ENCODE peak calls at places on chromosomes 11 and 22, in seven cellular contexts. One of them, this sample, is unnamed.

GRCh38 chr11:47393163-47394049 is 15.0 kb upstream of the SLC39A13 start:
- DNase-seq in endothelial cell: no peak
- DNase-seq in fibroblast of pulmonary artery: peak
- DNase-seq in osteocyte: no peak
- DNase-seq in brain microvascular endothelial cell: peak
- DNase-seq in K562: peak
- DNase-seq in OCI-LY7: no peak
- DNase-seq in this sample: no peak

GRCh38 chr11:35641206-35641885 is 21.2 kb upstream of the TRIM44 start:
- DNase-seq in endothelial cell: no peak
- DNase-seq in fibroblast of pulmonary artery: peak
- DNase-seq in osteocyte: no peak
- DNase-seq in brain microvascular endothelial cell: no peak
- DNase-seq in K562: no peak
- DNase-seq in OCI-LY7: no peak
- DNase-seq in this sample: no peak

GRCh38 chr11:114366331-114367243 is 33.7 kb downstream of the C11orf71 start:
- DNase-seq in endothelial cell: no peak
- DNase-seq in fibroblast of pulmonary artery: peak
- DNase-seq in osteocyte: no peak
- DNase-seq in brain microvascular endothelial cell: peak
- DNase-seq in K562: no peak
- DNase-seq in OCI-LY7: no peak
- DNase-seq in this sample: no peak

GRCh38 chr22:44648821-44649566 is 53.0 kb upstream of the PRR5 start:
- DNase-seq in endothelial cell: no peak
- DNase-seq in fibroblast of pulmonary artery: peak
- DNase-seq in osteocyte: no peak
- DNase-seq in brain microvascular endothelial cell: peak
- DNase-seq in K562: no peak
- DNase-seq in OCI-LY7: no peak
- DNase-seq in this sample: peak

GRCh38 chr22:23457586-23457985 is 122.5 kb downstream of the IGLL1 start:
- DNase-seq in endothelial cell: no peak
- DNase-seq in fibroblast of pulmonary artery: no peak
- DNase-seq in osteocyte: no peak
- DNase-seq in brain microvascular endothelial cell: no peak
- DNase-seq in K562: peak
- DNase-seq in OCI-LY7: no peak
- DNase-seq in this sample: no peak

GRCh38 chr11:22347857-22348496 is 9.8 kb downstream of the SLC17A6 start:
- DNase-seq in endothelial cell: no peak
- DNase-seq in fibroblast of pulmonary artery: no peak
- DNase-seq in osteocyte: no peak
- DNase-seq in brain microvascular endothelial cell: no peak
- DNase-seq in K562: no peak
- DNase-seq in OCI-LY7: no peak
- DNase-seq in this sample: no peak

GRCh38 chr11:96524475-96524874 is 134.7 kb downstream of the JRKL start:
- DNase-seq in endothelial cell: no peak
- DNase-seq in fibroblast of pulmonary artery: peak
- DNase-seq in osteocyte: no peak
- DNase-seq in brain microvascular endothelial cell: peak
- DNase-seq in K562: no peak
- DNase-seq in OCI-LY7: no peak
- DNase-seq in this sample: no peak

GRCh38 chr22:27918351-27919221 is 470 bp downstream of the PITPNB start:
- DNase-seq in endothelial cell: peak
- DNase-seq in fibroblast of pulmonary artery: peak
- DNase-seq in osteocyte: peak
- DNase-seq in brain microvascular endothelial cell: peak
- DNase-seq in K562: peak
- DNase-seq in OCI-LY7: peak
- DNase-seq in this sample: no peak

GRCh38 chr11:70471254-70471653 is 72.9 kb downstream of the CTTN start:
- DNase-seq in endothelial cell: peak
- DNase-seq in fibroblast of pulmonary artery: peak
- DNase-seq in osteocyte: no peak
- DNase-seq in brain microvascular endothelial cell: peak
- DNase-seq in K562: peak
- DNase-seq in OCI-LY7: peak
- DNase-seq in this sample: no peak

GRCh38 chr11:88421530-88421929 is 84.0 kb upstream of the CTSC start:
- DNase-seq in endothelial cell: no peak
- DNase-seq in fibroblast of pulmonary artery: peak
- DNase-seq in osteocyte: no peak
- DNase-seq in brain microvascular endothelial cell: peak
- DNase-seq in K562: peak
- DNase-seq in OCI-LY7: no peak
- DNase-seq in this sample: no peak

GRCh38 chr11:133052537-133052936 is 479.8 kb downstream of the OPCML start:
- DNase-seq in endothelial cell: no peak
- DNase-seq in fibroblast of pulmonary artery: no peak
- DNase-seq in osteocyte: no peak
- DNase-seq in brain microvascular endothelial cell: no peak
- DNase-seq in K562: no peak
- DNase-seq in OCI-LY7: no peak
- DNase-seq in this sample: no peak

GRCh38 chr11:128759597-128759996 is 65.7 kb downstream of the FLI1 start:
- DNase-seq in endothelial cell: no peak
- DNase-seq in fibroblast of pulmonary artery: peak
- DNase-seq in osteocyte: no peak
- DNase-seq in brain microvascular endothelial cell: peak
- DNase-seq in K562: no peak
- DNase-seq in OCI-LY7: no peak
- DNase-seq in this sample: no peak

GRCh38 chr11:75145972-75146519 is 4.9 kb upstream of the SLCO2B1 start:
- DNase-seq in endothelial cell: no peak
- DNase-seq in fibroblast of pulmonary artery: no peak
- DNase-seq in osteocyte: no peak
- DNase-seq in brain microvascular endothelial cell: no peak
- DNase-seq in K562: no peak
- DNase-seq in OCI-LY7: no peak
- DNase-seq in this sample: no peak

GRCh38 chr11:123080023-123080422 is 18.1 kb upstream of the HSPA8 start:
- DNase-seq in endothelial cell: no peak
- DNase-seq in fibroblast of pulmonary artery: no peak
- DNase-seq in osteocyte: no peak
- DNase-seq in brain microvascular endothelial cell: no peak
- DNase-seq in K562: no peak
- DNase-seq in OCI-LY7: no peak
- DNase-seq in this sample: no peak

GRCh38 chr11:44973634-44974401 is 23.1 kb upstream of the TP53I11 start:
- DNase-seq in endothelial cell: no peak
- DNase-seq in fibroblast of pulmonary artery: no peak
- DNase-seq in osteocyte: no peak
- DNase-seq in brain microvascular endothelial cell: no peak
- DNase-seq in K562: no peak
- DNase-seq in OCI-LY7: no peak
- DNase-seq in this sample: no peak

GRCh38 chr22:20153945-20154344 is 3.1 kb upstream of the CCDC188 start:
- DNase-seq in endothelial cell: no peak
- DNase-seq in fibroblast of pulmonary artery: no peak
- DNase-seq in osteocyte: no peak
- DNase-seq in brain microvascular endothelial cell: no peak
- DNase-seq in K562: peak
- DNase-seq in OCI-LY7: no peak
- DNase-seq in this sample: no peak

DNA sequence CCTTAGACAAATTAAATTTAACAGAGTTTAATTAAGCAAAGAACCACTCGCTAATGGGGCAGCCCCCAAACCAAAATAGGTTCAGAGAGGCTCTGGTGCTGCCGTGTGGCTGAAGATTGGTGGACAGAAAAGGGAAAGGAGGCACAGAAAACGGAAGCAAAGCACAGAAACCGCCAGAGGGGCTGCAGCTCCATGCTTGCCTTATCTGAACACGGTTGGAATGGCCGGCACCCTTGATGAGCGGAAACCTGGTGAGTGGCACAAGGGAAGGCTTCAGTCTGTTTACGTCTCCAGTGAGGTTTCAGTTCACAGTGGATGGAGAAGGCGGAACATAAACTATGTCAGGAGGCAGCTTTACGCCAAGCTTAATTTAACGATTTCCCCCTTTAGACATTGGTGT is 5.2 kb upstream of the PRR33 start:
- DNase-seq in endothelial cell: no peak
- DNase-seq in fibroblast of pulmonary artery: no peak
- DNase-seq in osteocyte: no peak
- DNase-seq in brain microvascular endothelial cell: no peak
- DNase-seq in K562: no peak
- DNase-seq in OCI-LY7: no peak
- DNase-seq in this sample: peak
- TF ChIP-seq CTCF in endothelial cell: no peak
- TF ChIP-seq CTCF in fibroblast of pulmonary artery: no peak
- TF ChIP-seq CTCF in osteocyte: no peak
- TF ChIP-seq CTCF in brain microvascular endothelial cell: no peak
- TF ChIP-seq CTCF in K562: no peak
- TF ChIP-seq CTCF in OCI-LY7: no peak
- TF ChIP-seq CTCF in this sample: no peak

DNA sequence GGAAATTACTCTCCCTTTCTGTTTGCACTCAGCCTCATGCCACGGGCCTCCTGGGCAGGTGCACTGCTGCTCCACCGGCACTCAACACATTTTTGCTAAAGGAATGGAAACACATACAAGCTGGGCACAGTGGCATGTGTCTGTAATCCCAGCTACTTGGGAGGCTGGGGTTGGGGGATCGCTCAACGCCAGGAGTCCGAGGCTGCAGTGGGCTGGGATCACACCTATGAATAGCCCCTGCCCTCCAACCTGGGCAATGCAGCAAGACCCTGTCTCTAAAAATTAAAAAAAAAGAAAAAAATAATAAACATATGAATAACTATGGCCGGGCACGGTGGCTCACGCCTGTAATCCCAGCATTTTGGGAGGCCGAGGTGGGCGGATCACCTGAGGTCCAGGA is 30.6 kb downstream of the RRP7A start:
- DNase-seq in endothelial cell: no peak
- DNase-seq in fibroblast of pulmonary artery: no peak
- DNase-seq in osteocyte: no peak
- DNase-seq in brain microvascular endothelial cell: no peak
- DNase-seq in K562: no peak
- DNase-seq in OCI-LY7: no peak
- DNase-seq in this sample: peak
- TF ChIP-seq CTCF in endothelial cell: no peak
- TF ChIP-seq CTCF in fibroblast of pulmonary artery: no peak
- TF ChIP-seq CTCF in osteocyte: no peak
- TF ChIP-seq CTCF in brain microvascular endothelial cell: no peak
- TF ChIP-seq CTCF in K562: no peak
- TF ChIP-seq CTCF in OCI-LY7: no peak
- TF ChIP-seq CTCF in this sample: no peak

GRCh38 chr11:8263769-8264410 is at the start of gene LMO1:
- DNase-seq in endothelial cell: peak
- DNase-seq in fibroblast of pulmonary artery: peak
- DNase-seq in osteocyte: peak
- DNase-seq in brain microvascular endothelial cell: peak
- DNase-seq in K562: peak
- DNase-seq in OCI-LY7: peak
- DNase-seq in this sample: peak

GRCh38 chr11:8266246-8267241 is 2.9 kb upstream of the LMO1 start:
- DNase-seq in endothelial cell: no peak
- DNase-seq in fibroblast of pulmonary artery: no peak
- DNase-seq in osteocyte: no peak
- DNase-seq in brain microvascular endothelial cell: no peak
- DNase-seq in K562: no peak
- DNase-seq in OCI-LY7: no peak
- DNase-seq in this sample: peak

GRCh38 chr11:8267831-8268529 is 4.3 kb upstream of the LMO1 start:
- DNase-seq in endothelial cell: no peak
- DNase-seq in fibroblast of pulmonary artery: no peak
- DNase-seq in osteocyte: no peak
- DNase-seq in brain microvascular endothelial cell: no peak
- DNase-seq in K562: no peak
- DNase-seq in OCI-LY7: no peak
- DNase-seq in this sample: peak

GRCh38 chr11:8267280-8267679 is 3.6 kb upstream of the LMO1 start:
- DNase-seq in endothelial cell: no peak
- DNase-seq in fibroblast of pulmonary artery: no peak
- DNase-seq in osteocyte: no peak
- DNase-seq in brain microvascular endothelial cell: no peak
- DNase-seq in K562: no peak
- DNase-seq in OCI-LY7: no peak
- DNase-seq in this sample: peak

DNA sequence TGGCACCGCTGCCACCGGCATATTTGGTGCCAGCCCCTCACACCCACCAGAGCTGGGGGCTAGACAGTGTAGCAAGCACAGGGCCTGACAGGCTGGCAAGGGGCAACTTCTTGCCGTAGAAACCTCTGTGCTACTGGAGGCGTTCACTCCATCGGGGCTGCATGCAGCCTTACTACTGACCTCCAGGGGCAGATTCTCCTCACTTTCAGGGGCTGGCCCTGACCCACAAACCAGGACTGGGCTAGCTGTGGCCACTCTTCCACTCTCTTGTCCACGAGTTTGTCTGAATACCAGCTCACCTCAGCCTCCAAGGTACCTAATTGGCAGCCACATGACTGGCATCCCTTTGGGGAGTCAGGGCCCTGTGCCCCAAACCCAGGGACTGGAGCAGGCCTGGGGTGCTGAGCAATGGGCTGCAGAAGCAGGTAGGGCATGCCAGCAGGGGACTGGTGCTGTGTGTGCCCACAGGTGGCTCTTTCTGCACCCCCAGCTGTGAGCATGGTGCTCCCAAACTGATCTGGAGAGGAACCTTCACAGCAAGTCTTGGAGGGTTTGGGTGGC is 2.1 kb upstream of the LMO1 start:
- DNase-seq in endothelial cell: peak
- DNase-seq in fibroblast of pulmonary artery: no peak
- DNase-seq in osteocyte: no peak
- DNase-seq in brain microvascular endothelial cell: no peak
- DNase-seq in K562: no peak
- DNase-seq in OCI-LY7: no peak
- DNase-seq in this sample: peak
- TF ChIP-seq CTCF in endothelial cell: peak
- TF ChIP-seq CTCF in fibroblast of pulmonary artery: peak
- TF ChIP-seq CTCF in osteocyte: peak
- TF ChIP-seq CTCF in brain microvascular endothelial cell: peak
- TF ChIP-seq CTCF in K562: no peak
- TF ChIP-seq CTCF in OCI-LY7: no peak
- TF ChIP-seq CTCF in this sample: peak

DNA sequence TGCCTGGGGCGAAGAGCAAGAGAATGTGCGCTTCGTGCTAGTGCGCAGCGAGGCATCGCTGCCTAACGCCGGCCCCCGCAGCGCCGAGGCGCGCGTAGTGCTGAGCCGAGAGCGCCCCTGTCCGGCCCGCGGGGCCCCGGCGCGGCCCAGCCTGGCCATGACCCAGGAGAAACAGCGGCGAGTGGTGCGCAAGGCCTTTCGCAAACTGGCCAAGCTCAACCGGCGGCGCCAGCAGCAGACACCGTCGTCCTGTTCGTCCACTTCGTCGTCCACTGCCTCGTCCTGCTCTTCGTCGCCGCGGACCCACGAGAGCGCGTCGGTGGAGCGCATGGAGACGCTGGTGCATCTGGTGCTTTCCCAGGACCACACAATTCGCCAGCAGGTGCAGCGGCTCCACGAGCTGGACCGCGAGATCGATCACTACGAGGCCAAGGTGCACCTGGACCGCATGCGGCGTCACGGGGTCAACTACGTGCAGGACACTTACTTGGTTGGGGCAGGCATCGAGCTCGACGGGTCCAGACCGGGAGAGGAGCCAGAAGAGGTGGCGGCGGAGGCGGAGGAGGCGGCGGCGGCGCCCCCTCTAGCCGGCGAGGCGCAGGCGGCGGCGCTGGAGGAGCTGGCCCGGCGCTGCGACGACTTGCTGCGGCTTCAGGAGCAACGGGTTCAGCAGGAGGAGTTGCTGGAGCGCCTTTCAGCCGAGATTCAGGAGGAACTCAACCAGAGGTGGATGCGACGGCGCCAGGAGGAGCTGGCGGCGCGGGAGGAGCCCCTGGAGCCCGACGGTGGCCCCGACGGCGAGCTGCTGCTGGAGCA is 1.0 kb downstream of the RASSF10 start:
- DNase-seq in endothelial cell: peak
- DNase-seq in fibroblast of pulmonary artery: no peak
- DNase-seq in osteocyte: no peak
- DNase-seq in brain microvascular endothelial cell: no peak
- DNase-seq in K562: no peak
- DNase-seq in OCI-LY7: no peak
- DNase-seq in this sample: peak
- TF ChIP-seq CTCF in endothelial cell: no peak
- TF ChIP-seq CTCF in fibroblast of pulmonary artery: no peak
- TF ChIP-seq CTCF in osteocyte: no peak
- TF ChIP-seq CTCF in brain microvascular endothelial cell: no peak
- TF ChIP-seq CTCF in K562: no peak
- TF ChIP-seq CTCF in OCI-LY7: no peak
- TF ChIP-seq CTCF in this sample: no peak

This sample was measured in chondrocyte.